ENCODE peak calls at places on chromosomes 1 and 21, in five cellular contexts. B, O, Y, G and R are unnamed samples.

GRCh38 chr1:14850563-14850962 is 252.1 kb downstream of the KAZN start:
- DNase-seq in G (no peak), Y (no peak), B (no peak), O (no peak), R (no peak)

GRCh38 chr1:145979746-145980435 is 15.4 kb downstream of the POLR3GL start:
- DNase-seq in B (no peak), Y (peak; percentile 69), O (no peak), G (no peak), R (no peak)

GRCh38 chr1:154759196-154759595 is 110.9 kb downstream of the KCNN3 start:
- DNase-seq in G (no peak), O (no peak), Y (peak; percentile 61), B (no peak), R (no peak)

GRCh38 chr1:6038603-6039002 is 7.1 kb upstream of the KCNAB2 start:
- DNase-seq in G (no peak), O (no peak), B (no peak), Y (no peak), R (no peak)

GRCh38 chr1:111183681-111184080 is 16.8 kb downstream of the DENND2D start:
- DNase-seq in O (no peak), G (no peak), B (no peak), Y (no peak), R (no peak)

GRCh38 chr21:35050348-35051286 is 1.5 kb upstream of the RUNX1 start:
- DNase-seq in G (no peak), Y (no peak), B (peak; percentile 12), O (no peak), R (no peak)

GRCh38 chr1:20964540-20965484 is 177.7 kb upstream of the HP1BP3 start:
- DNase-seq in O (no peak), Y (no peak), G (no peak), B (no peak), R (no peak)

GRCh38 chr21:45243603-45244002 is 44.1 kb downstream of the POFUT2 start:
- DNase-seq in G (no peak), Y (no peak), O (no peak), B (no peak), R (no peak)

GRCh38 chr21:15219866-15220265 is 155.1 kb upstream of the NRIP1 start:
- DNase-seq in O (no peak), B (no peak), G (no peak), Y (no peak), R (no peak)

GRCh38 chr1:206912445-206913095 is 9.2 kb downstream of the FCMR start:
- DNase-seq in B (peak; percentile 59), Y (peak; percentile 71), O (peak; percentile 81), G (peak; percentile 40), R (peak; percentile 41)

GRCh38 chr1:55720243-55720642 is 505.1 kb upstream of the USP24 start:
- DNase-seq in G (peak; percentile 55), Y (no peak), O (peak; percentile 37), B (no peak), R (no peak)

GRCh38 chr1:154955039-154955717 is 721 bp downstream of the PBXIP1 start:
- DNase-seq in O (peak; percentile 81), G (no peak), B (peak; percentile 53), Y (peak; percentile 96), R (peak; percentile 97)

GRCh38 chr1:199522936-199523335 is 504.6 kb upstream of the NR5A2 start:
- DNase-seq in B (no peak), O (no peak), Y (no peak), G (no peak), R (no peak)

GRCh38 chr1:101121515-101121914 is 95.9 kb upstream of the DPH5 start:
- DNase-seq in G (no peak), O (no peak), B (no peak), Y (no peak), R (no peak)

GRCh38 chr1:226064168-226064815 is 1.8 kb downstream of the H3-3A start:
- DNase-seq in Y (peak; percentile 58), O (no peak), B (peak; percentile 39), G (no peak), R (peak; percentile 18)

GRCh38 chr21:18350216-18350615 is 53.4 kb downstream of the TMPRSS15 start:
- DNase-seq in B (no peak), Y (no peak), O (no peak), G (no peak), R (no peak)

GRCh38 chr1:154155282-154155681 is 409 bp upstream of the NUP210L start:
- DNase-seq in B (no peak), O (no peak), G (no peak), Y (no peak), R (no peak)

GRCh38 chr1:36492491-36492890 is 9.8 kb upstream of the CSF3R start:
- DNase-seq in B (no peak), Y (no peak), O (no peak), G (no peak), R (no peak)

GRCh38 chr21:16775056-16775455 is 737.8 kb upstream of the CXADR start:
- DNase-seq in G (no peak), B (no peak), O (no peak), Y (no peak), R (no peak)

GRCh38 chr21:35503646-35504045 is 454.5 kb upstream of the RUNX1 start:
- DNase-seq in G (no peak), B (no peak), O (no peak), Y (peak; percentile 50), R (no peak)

GRCh38 chr1:210758761-210759160 is 375.2 kb downstream of the KCNH1 start:
- DNase-seq in O (no peak), G (no peak), B (no peak), Y (no peak), R (no peak)

GRCh38 chr1:228986093-228986904 is 251.0 kb downstream of the RHOU start:
- DNase-seq in Y (no peak), O (no peak), B (no peak), G (peak; percentile 63), R (no peak)

GRCh38 chr1:215082532-215083407 is at the start of gene KCNK2:
- DNase-seq in B (no peak), G (no peak), Y (no peak), O (peak; percentile 70), R (no peak)

GRCh38 chr1:10519016-10519417 is 44.3 kb downstream of the PEX14 start:
- DNase-seq in G (no peak), B (no peak), Y (no peak), O (no peak), R (no peak)

GRCh38 chr21:31543191-31543590 is 116.3 kb upstream of the SOD1 start:
- DNase-seq in G (no peak), O (no peak), B (peak; percentile 48), Y (no peak), R (no peak)

DNA sequence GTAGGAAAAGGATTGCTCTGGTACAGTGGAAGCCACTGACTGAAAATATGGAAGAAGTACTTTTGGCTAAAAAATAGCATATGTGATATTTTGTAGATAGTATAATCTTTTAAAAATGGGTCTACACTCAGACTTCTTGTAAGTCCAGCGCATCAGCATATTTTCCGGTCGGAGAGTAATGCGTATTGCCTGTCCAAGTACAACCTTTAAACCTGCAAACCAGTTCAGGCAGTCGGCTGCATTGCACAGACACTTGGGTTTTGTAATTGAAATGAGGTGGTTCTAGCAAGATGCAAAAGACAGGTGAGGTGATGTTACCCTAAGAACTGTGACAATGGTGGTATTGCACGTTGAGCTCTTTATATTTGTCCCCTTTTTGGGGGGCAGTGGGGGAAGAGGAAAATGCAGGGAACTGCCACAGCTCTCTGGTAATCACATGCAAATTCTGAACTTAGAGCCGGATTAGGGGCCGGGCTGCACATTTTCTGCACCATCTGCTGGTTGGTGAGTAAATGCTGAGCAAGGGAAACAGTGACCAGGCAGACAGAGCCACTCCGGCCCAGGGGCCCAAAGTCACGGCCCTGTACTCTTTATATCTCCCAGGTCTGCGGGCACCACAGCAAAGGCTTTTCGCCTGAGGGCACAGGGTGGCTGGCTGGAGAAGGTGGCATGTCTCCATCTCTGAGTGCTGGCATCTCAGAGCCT is 2.3 kb downstream of the GPR137B start:
- DNase-seq in G (no peak), B (no peak), O (peak; percentile 52), Y (no peak), R (no peak)
- H3K4me3 ChIP-seq in G (peak overlapping the region; percentile 89), B (no peak overlapping the region), O (no peak overlapping the region), Y (no peak overlapping the region), R (no peak overlapping the region)

GRCh38 chr1:17434016-17434415 is 5.5 kb downstream of the RCC2 start:
- DNase-seq in B (no peak), O (no peak), G (no peak), Y (no peak), R (no peak)
- H3K4me3 ChIP-seq in B (no peak overlapping the region), O (no peak overlapping the region), G (no peak overlapping the region), Y (no peak overlapping the region), R (no peak overlapping the region)

GRCh38 chr1:93613895-93614294 is 67.7 kb downstream of the BCAR3 start:
- DNase-seq in Y (no peak), G (peak; percentile 49), B (no peak), O (no peak), R (no peak)
- H3K4me3 ChIP-seq in Y (no peak overlapping the region), G (peak overlapping the region; percentile 60), B (no peak overlapping the region), O (peak overlapping the region; percentile 19), R (no peak overlapping the region)

DNA sequence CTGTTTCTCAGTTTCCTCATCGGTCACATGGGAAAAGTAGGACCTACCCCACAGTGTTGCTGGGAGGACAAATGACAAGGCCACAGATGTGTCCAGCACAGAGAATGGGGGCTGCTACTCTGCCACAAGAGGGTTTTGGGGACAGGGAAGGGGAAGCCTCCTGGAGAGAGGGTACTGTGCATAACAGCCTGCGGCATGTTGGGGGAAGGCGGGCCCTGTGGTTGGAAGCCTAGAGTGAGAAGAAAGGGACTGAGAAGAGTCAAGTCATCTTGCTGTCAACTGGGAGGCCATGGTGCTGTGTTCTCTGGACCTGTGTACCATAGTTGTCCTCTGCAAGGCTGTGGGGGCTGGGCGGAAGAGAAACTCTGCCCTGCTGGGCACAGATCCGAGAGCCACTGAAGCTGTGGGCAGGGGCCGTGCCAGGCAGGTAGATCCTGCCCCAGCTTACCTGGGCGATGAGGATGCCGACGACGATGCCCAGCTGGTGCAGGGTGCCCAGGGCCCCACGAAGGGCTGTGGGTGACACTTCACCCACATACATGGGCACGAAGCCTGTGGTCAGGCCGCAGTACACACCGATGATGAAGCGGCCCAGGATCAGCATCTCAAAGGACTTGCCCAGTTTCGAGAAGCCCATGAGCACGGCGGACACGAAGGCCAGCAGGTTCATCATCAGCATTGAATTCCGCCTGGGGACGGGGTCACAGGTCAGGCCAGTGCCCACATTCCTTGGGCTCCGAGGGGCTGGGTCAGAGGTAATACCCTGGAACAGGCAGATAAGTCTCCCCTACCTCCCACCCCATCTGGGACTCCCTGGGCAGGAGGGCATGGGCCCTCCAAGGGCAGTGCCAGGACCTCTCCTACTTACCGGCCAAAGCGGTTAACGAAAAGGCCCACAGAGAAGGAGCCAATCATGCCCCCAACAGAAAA is 28.2 kb downstream of the SLC2A1 start:
- DNase-seq in G (no peak), Y (no peak), B (no peak), O (no peak), R (no peak)
- H3K4me3 ChIP-seq in G (no peak overlapping the region), Y (peak overlapping the region; percentile 30), B (no peak overlapping the region), O (no peak overlapping the region), R (no peak overlapping the region)

GRCh38 chr1:150283260-150283659 is 906 bp downstream of the CIART start:
- DNase-seq in Y (no peak), B (no peak), O (no peak), G (no peak), R (no peak)
- H3K4me3 ChIP-seq in Y (no peak overlapping the region), B (peak overlapping the region; percentile 57), O (no peak overlapping the region), G (peak overlapping the region; percentile 76), R (no peak overlapping the region)